ENCODE peak calls at places on chromosomes 11 and 22, in ten cellular contexts. M, G, W, H, T, F, E, K, X and J are unnamed samples.

GRCh38 chr11:12824281-12825041 is 150.2 kb downstream of the TEAD1 start:
- DNase-seq in T (no peak), G (no peak), E (no peak), W (no peak), F (no peak), M (no peak), H (no peak), K (no peak), X (no peak), J (no peak)

GRCh38 chr11:65417221-65417701 is 5.3 kb upstream of the NEAT1 start:
- DNase-seq in T (peak; percentile 63), F (peak; percentile 49), H (peak; percentile 69), W (no peak), K (peak; percentile 83), X (peak; percentile 8), G (no peak), E (peak; percentile 36), M (no peak), J (peak; percentile 92)

GRCh38 chr11:60918941-60919275 is 5.0 kb downstream of the TMEM109 start:
- DNase-seq in X (peak; percentile 62), W (peak; percentile 42), E (no peak), H (no peak), T (no peak), G (no peak), F (no peak), M (no peak), K (no peak), J (no peak)

GRCh38 chr22:40498454-40499186 is 128.2 kb downstream of the SGSM3 start:
- DNase-seq in M (no peak), G (no peak), T (no peak), F (no peak), H (no peak), K (no peak), W (peak; percentile 95), E (no peak), X (peak; percentile 97), J (no peak)

GRCh38 chr11:68269414-68270081 is 2.2 kb downstream of the C11orf24 start:
- DNase-seq in W (peak; percentile 84), G (no peak), M (no peak), K (no peak), T (no peak), X (peak; percentile 87), F (no peak), H (no peak), E (no peak), J (no peak)

GRCh38 chr11:3914807-3915206 is 59.3 kb downstream of the STIM1 start:
- DNase-seq in F (no peak), H (no peak), X (peak; percentile 34), W (peak; percentile 69), M (no peak), G (no peak), K (no peak), T (no peak), E (no peak), J (no peak)

GRCh38 chr22:17972385-17973181 is 51.8 kb downstream of the MICAL3 start:
- DNase-seq in K (no peak), T (no peak), M (no peak), W (peak; percentile 83), F (no peak), H (no peak), X (peak; percentile 80), E (no peak), G (no peak), J (peak; percentile 67)

GRCh38 chr22:44449683-44450425 is 48.2 kb downstream of the RTL6 start:
- DNase-seq in W (no peak), G (no peak), F (no peak), T (no peak), M (no peak), H (no peak), E (no peak), X (no peak), K (peak; percentile 65), J (peak; percentile 67)

GRCh38 chr11:69430566-69430965 is 50.9 kb upstream of the LINC01488 start:
- DNase-seq in T (no peak), F (no peak), H (no peak), X (no peak), E (no peak), M (no peak), G (no peak), K (no peak), W (no peak), J (no peak)

GRCh38 chr11:70570693-70571395 is 172.5 kb downstream of the CTTN start:
- DNase-seq in H (no peak), M (no peak), G (no peak), X (no peak), F (no peak), E (no peak), K (no peak), T (no peak), W (no peak), J (peak; percentile 65)

DNA sequence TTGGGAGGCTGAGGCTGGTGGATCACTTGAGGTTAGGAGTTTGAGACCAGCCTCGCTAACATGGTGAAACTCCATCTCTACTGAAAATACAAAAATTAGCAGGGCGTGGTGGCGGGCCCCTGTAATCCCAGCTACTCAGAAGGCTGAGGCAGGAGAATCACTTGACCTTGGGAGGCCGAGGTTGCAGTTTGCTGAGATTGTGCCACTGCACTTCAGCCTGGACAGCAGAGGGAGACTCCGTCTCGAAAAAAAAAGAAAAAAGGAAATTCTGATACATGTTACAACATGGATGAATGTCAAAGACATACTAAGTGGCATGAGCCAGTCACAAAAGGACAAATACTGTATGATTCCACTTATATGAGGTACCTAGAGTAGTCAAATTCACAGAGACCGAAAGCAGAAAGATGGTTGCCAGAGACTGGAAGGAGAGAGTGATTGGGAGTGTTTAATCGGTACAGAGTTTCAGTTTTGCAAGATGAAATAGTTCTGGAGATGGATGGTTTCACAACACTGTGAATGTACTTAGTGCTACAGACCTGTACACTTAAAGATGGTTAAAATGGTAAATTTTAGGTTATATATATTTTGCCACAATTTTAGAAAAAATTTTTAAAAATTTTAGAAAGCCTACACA is 92.3 kb downstream of the BLID start:
- DNase-seq in M (no peak), T (no peak), F (no peak), K (no peak), G (no peak), W (peak; percentile 47), E (no peak), X (peak; percentile 48), H (no peak), J (no peak)
- TF ChIP-seq CTCF in M (no peak), T (no peak), F (no peak), K (peak; percentile 25), G (no peak), W (peak; percentile 37), E (no peak), X (peak; percentile 16), H (no peak), J (no peak)

DNA sequence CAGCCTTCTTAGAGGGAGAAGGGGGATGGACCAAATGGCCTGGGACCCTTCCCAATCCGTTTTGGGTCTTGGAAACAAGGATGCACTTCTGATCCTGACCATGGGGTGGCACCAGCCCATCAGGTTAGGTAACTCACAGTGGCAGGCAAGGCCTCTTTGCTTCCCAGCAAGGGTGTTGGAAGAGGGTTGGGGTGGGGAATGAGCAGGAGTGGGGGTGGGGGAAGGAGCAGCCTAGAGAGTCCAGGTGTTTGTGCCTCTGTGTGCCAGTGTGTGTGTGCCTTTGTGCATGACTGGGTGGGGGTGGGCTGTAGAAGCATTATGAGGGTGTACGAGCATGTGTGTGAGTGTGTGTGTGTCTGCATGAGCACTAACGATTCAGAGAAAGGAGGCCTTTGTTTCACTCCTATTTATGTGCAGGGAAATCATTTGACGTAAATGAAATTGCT is 213.1 kb downstream of the INSC start:
- DNase-seq in G (peak; percentile 77), W (peak; percentile 16), F (peak; percentile 50), H (peak; percentile 49), K (no peak), X (peak; percentile 44), M (peak; percentile 31), T (peak; percentile 27), E (peak; percentile 59), J (no peak)
- TF ChIP-seq CTCF in G (peak; percentile 81), W (peak; percentile 52), F (peak; percentile 59), H (peak; percentile 63), K (no peak), X (peak; percentile 54), M (no peak), T (peak; percentile 44), E (peak; percentile 63), J (no peak)

GRCh38 chr22:49928571-49929552 is 10.4 kb downstream of the CRELD2 start:
- DNase-seq in K (no peak), H (no peak), M (no peak), G (no peak), T (no peak), X (no peak), F (no peak), W (no peak), E (no peak), J (no peak)

GRCh38 chr22:49930128-49930527 is 11.7 kb downstream of the CRELD2 start:
- DNase-seq in G (no peak), M (no peak), W (no peak), E (no peak), T (peak; percentile 47), F (no peak), K (no peak), H (no peak), X (no peak), J (no peak)

GRCh38 chr22:49930596-49931412 is 12.4 kb downstream of the CRELD2 start:
- DNase-seq in E (peak; percentile 93), W (peak; percentile 58), M (peak; percentile 76), X (peak; percentile 70), F (peak; percentile 83), H (peak; percentile 91), K (no peak), G (no peak), T (peak; percentile 87), J (no peak)

GRCh38 chr22:49928185-49928495 is 9.7 kb downstream of the CRELD2 start:
- DNase-seq in W (no peak), M (no peak), X (no peak), F (no peak), T (no peak), E (no peak), H (peak; percentile 35), G (no peak), K (no peak), J (no peak)

GRCh38 chr22:49929553-49929979 is 11.1 kb downstream of the CRELD2 start:
- DNase-seq in K (no peak), H (peak; percentile 66), E (no peak), W (peak; percentile 15), M (no peak), F (peak; percentile 78), T (peak; percentile 47), G (peak; percentile 75), X (peak; percentile 24), J (peak; percentile 97)
- TF ChIP-seq CTCF in K (peak; percentile 94), H (peak; percentile 21), E (peak; percentile 89), W (peak; percentile 18), M (no peak), F (peak; percentile 76), T (peak; percentile 85), G (peak; percentile 92), X (no peak), J (peak; percentile 29)

GRCh38 chr11:92149996-92150395 is 74.6 kb upstream of the FAT3 start:
- DNase-seq in X (no peak), E (no peak), K (no peak), W (no peak), H (peak; percentile 16), F (no peak), T (no peak), G (no peak), M (no peak), J (no peak)

GRCh38 chr11:92153542-92153941 is 71.1 kb upstream of the FAT3 start:
- DNase-seq in H (no peak), E (no peak), W (no peak), X (no peak), G (no peak), K (no peak), T (no peak), M (no peak), F (no peak), J (no peak)

GRCh38 chr11:92154611-92155010 is 70.0 kb upstream of the FAT3 start:
- DNase-seq in G (no peak), E (no peak), K (no peak), M (no peak), W (no peak), H (no peak), T (no peak), F (no peak), X (no peak), J (no peak)

GRCh38 chr11:92152245-92152644 is 72.4 kb upstream of the FAT3 start:
- DNase-seq in H (peak; percentile 26), G (no peak), W (no peak), K (no peak), E (no peak), T (no peak), F (no peak), M (no peak), X (no peak), J (no peak)
- TF ChIP-seq CTCF in H (no peak), G (peak; percentile 23), W (no peak), K (no peak), E (no peak), T (no peak), F (no peak), M (no peak), X (no peak), J (no peak)